ENCODE peak calls at places on chromosomes 13 and 19, in five cellular contexts. One of them, this sample, is unnamed.

GRCh38 chr19:3176715-3177501 is 1.7 kb upstream of the S1PR4 start:
- DNase-seq in AG10803: peak; percentile 63
- DNase-seq in foreskin fibroblast: peak; percentile 70
- DNase-seq in lower leg skin: no peak
- DNase-seq in prostate gland: no peak
- DNase-seq in this sample: no peak

GRCh38 chr19:31175564-31176348 is 173.5 kb downstream of the TSHZ3 start:
- DNase-seq in AG10803: no peak
- DNase-seq in foreskin fibroblast: no peak
- DNase-seq in lower leg skin: peak; percentile 61
- DNase-seq in prostate gland: no peak
- DNase-seq in this sample: no peak

GRCh38 chr19:31445406-31445805 is 96.2 kb upstream of the TSHZ3 start:
- DNase-seq in AG10803: no peak
- DNase-seq in foreskin fibroblast: no peak
- DNase-seq in lower leg skin: no peak
- DNase-seq in prostate gland: no peak
- DNase-seq in this sample: no peak

GRCh38 chr19:5057860-5058259 is 88.9 kb downstream of the KDM4B start:
- DNase-seq in AG10803: peak; percentile 26
- DNase-seq in foreskin fibroblast: peak; percentile 22
- DNase-seq in lower leg skin: no peak
- DNase-seq in prostate gland: no peak
- DNase-seq in this sample: no peak

GRCh38 chr13:75264611-75265010 is 217.4 kb downstream of the TBC1D4 start:
- DNase-seq in AG10803: no peak
- DNase-seq in foreskin fibroblast: no peak
- DNase-seq in lower leg skin: no peak
- DNase-seq in prostate gland: no peak
- DNase-seq in this sample: no peak

GRCh38 chr13:73440296-73440895 is 381.6 kb downstream of the KLF5 start:
- DNase-seq in AG10803: no peak
- DNase-seq in foreskin fibroblast: peak; percentile 11
- DNase-seq in lower leg skin: no peak
- DNase-seq in prostate gland: no peak
- DNase-seq in this sample: no peak

GRCh38 chr13:20403826-20404225 is 121.8 kb downstream of the CRYL1 start:
- DNase-seq in AG10803: no peak
- DNase-seq in foreskin fibroblast: no peak
- DNase-seq in lower leg skin: peak; percentile 57
- DNase-seq in prostate gland: no peak
- DNase-seq in this sample: no peak

GRCh38 chr13:107832521-107833095 is 382.7 kb downstream of the LIG4 start:
- DNase-seq in AG10803: no peak
- DNase-seq in foreskin fibroblast: no peak
- DNase-seq in lower leg skin: no peak
- DNase-seq in prostate gland: no peak
- DNase-seq in this sample: no peak

GRCh38 chr19:860481-861098 is 1.1 kb downstream of the CFD start:
- DNase-seq in AG10803: peak; percentile 74
- DNase-seq in foreskin fibroblast: peak; percentile 90
- DNase-seq in lower leg skin: peak; percentile 95
- DNase-seq in prostate gland: peak; percentile 33
- DNase-seq in this sample: no peak

GRCh38 chr19:440391-441212 is 20.2 kb downstream of the SHC2 start:
- DNase-seq in AG10803: no peak
- DNase-seq in foreskin fibroblast: no peak
- DNase-seq in lower leg skin: no peak
- DNase-seq in prostate gland: no peak
- DNase-seq in this sample: no peak

GRCh38 chr19:29855771-29856510 is 44.1 kb downstream of the CCNE1 start:
- DNase-seq in AG10803: no peak
- DNase-seq in foreskin fibroblast: no peak
- DNase-seq in lower leg skin: no peak
- DNase-seq in prostate gland: no peak
- DNase-seq in this sample: no peak

GRCh38 chr19:52343548-52343947 is 7.5 kb downstream of the ZNF610 start:
- DNase-seq in AG10803: peak; percentile 9
- DNase-seq in foreskin fibroblast: peak; percentile 26
- DNase-seq in lower leg skin: no peak
- DNase-seq in prostate gland: no peak
- DNase-seq in this sample: no peak

GRCh38 chr19:8041553-8041952 is 11.0 kb upstream of the CCL25 start:
- DNase-seq in AG10803: no peak
- DNase-seq in foreskin fibroblast: no peak
- DNase-seq in lower leg skin: no peak
- DNase-seq in prostate gland: no peak
- DNase-seq in this sample: no peak

GRCh38 chr19:52535831-52536800 is 8.6 kb downstream of the ZNF808 start:
- DNase-seq in AG10803: peak; percentile 71
- DNase-seq in foreskin fibroblast: peak; percentile 95
- DNase-seq in lower leg skin: peak; percentile 97
- DNase-seq in prostate gland: peak; percentile 80
- DNase-seq in this sample: peak; percentile 76

GRCh38 chr13:113907637-113908617 is 44.1 kb upstream of the GAS6 start:
- DNase-seq in AG10803: peak; percentile 91
- DNase-seq in foreskin fibroblast: peak; percentile 44
- DNase-seq in lower leg skin: no peak
- DNase-seq in prostate gland: no peak
- DNase-seq in this sample: no peak
- H3K4me3 ChIP-seq in AG10803: peak overlapping the region; percentile 5
- H3K4me3 ChIP-seq in foreskin fibroblast: no peak overlapping the region
- H3K4me3 ChIP-seq in lower leg skin: no peak overlapping the region
- H3K4me3 ChIP-seq in prostate gland: no peak overlapping the region
- H3K4me3 ChIP-seq in this sample: peak overlapping the region; percentile 2

GRCh38 chr13:24626449-24626848 is 53.8 kb upstream of the ATP12A start:
- DNase-seq in AG10803: no peak
- DNase-seq in foreskin fibroblast: no peak
- DNase-seq in lower leg skin: peak; percentile 25
- DNase-seq in prostate gland: no peak
- DNase-seq in this sample: no peak

GRCh38 chr13:24627864-24628418 is 52.3 kb upstream of the ATP12A start:
- DNase-seq in AG10803: no peak
- DNase-seq in foreskin fibroblast: no peak
- DNase-seq in lower leg skin: no peak
- DNase-seq in prostate gland: no peak
- DNase-seq in this sample: no peak

GRCh38 chr13:24625324-24625723 is 54.9 kb upstream of the ATP12A start:
- DNase-seq in AG10803: no peak
- DNase-seq in foreskin fibroblast: no peak
- DNase-seq in lower leg skin: no peak
- DNase-seq in prostate gland: no peak
- DNase-seq in this sample: no peak

GRCh38 chr13:24625870-24626419 is 54.3 kb upstream of the ATP12A start:
- DNase-seq in AG10803: no peak
- DNase-seq in foreskin fibroblast: no peak
- DNase-seq in lower leg skin: peak; percentile 64
- DNase-seq in prostate gland: no peak
- DNase-seq in this sample: no peak

DNA sequence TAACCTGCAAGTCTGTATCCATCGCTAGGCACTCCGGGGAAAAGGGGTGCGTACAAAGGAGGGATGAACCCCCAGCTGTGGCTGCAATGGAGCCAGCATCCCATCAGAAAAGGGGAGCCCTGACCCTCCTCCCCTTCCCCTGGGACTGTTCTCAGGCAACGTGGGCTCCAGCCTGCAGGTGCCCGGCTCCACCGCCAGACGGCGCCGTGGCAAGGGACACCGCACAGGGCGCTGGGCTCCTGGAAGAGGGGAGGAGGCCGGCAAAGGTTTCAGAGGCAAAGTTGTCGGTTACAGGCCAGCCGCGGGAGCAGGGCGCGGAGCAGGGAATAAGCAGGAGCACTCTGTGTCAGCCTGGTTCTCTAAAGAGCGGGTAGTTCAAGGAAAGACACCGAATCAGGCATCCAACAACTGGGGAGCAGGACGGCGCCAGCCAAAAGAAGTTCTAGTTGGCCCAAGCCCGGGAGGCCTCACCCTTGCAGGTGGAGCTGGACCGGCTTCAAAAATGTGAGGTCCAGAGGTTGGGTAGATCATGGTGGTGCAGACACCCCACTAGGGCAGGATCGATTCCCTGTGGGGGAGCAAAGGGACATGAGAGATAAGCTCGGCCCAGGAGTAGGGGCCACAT is 53.0 kb upstream of the ATP12A start:
- DNase-seq in AG10803: peak; percentile 29
- DNase-seq in foreskin fibroblast: peak; percentile 38
- DNase-seq in lower leg skin: peak; percentile 79
- DNase-seq in prostate gland: no peak
- DNase-seq in this sample: no peak
- TF ChIP-seq CTCF in AG10803: peak; percentile 73
- TF ChIP-seq CTCF in foreskin fibroblast: peak; percentile 82
- TF ChIP-seq CTCF in lower leg skin: no peak
- TF ChIP-seq CTCF in prostate gland: no peak
- TF ChIP-seq CTCF in this sample: peak; percentile 29

DNA sequence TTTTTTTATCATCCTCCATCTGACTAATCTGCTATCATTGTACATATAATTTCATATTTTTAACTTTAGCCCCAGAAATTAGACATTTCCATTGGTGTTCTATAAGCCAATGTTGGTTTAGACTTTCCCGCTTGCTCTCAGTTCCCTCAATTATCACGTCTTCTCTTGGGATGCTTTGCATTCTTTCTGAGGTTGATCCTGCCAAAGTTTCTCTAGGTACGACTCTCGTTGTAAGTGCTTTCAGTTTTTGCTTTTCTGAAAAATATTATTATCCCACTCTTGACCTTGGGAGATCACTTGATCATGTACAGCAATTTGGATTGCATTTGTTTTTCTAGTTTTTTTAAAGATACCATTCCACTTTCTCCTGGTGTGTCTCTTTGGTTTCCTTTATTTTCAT is 270.2 kb downstream of the IRS2 start:
- DNase-seq in AG10803: no peak
- DNase-seq in foreskin fibroblast: no peak
- DNase-seq in lower leg skin: no peak
- DNase-seq in prostate gland: no peak
- DNase-seq in this sample: no peak
- H3K4me3 ChIP-seq in AG10803: no peak overlapping the region
- H3K4me3 ChIP-seq in foreskin fibroblast: no peak overlapping the region
- H3K4me3 ChIP-seq in lower leg skin: no peak overlapping the region
- H3K4me3 ChIP-seq in prostate gland: no peak overlapping the region
- H3K4me3 ChIP-seq in this sample: no peak overlapping the region

DNA sequence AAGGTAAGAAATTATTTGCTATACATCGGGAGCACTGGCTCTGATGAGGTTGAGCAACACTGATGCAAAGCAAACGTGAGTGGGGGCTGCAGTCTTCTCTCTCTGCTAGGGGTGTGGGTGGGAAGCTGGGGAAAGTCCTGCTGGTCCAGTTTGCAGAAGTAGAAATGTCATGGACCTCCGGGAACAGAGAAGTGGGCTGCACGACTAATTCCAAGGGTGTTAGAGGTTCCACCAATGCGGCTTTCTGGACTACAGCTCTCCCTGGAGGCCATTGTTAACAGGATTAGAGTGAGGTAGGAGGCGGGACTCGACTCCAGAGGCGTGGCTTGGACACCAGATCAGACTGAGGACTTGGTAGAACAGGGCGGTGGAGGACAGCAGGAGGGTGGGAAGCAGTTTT is 5.7 kb upstream of the FBXO27 start:
- DNase-seq in AG10803: peak; percentile 27
- DNase-seq in foreskin fibroblast: peak; percentile 57
- DNase-seq in lower leg skin: no peak
- DNase-seq in prostate gland: peak; percentile 59
- DNase-seq in this sample: no peak
- TF ChIP-seq CTCF in AG10803: peak; percentile 36
- TF ChIP-seq CTCF in foreskin fibroblast: peak; percentile 21
- TF ChIP-seq CTCF in lower leg skin: no peak
- TF ChIP-seq CTCF in prostate gland: peak; percentile 30
- TF ChIP-seq CTCF in this sample: no peak

GRCh38 chr19:18426416-18426767 is 7.2 kb downstream of the SSBP4 start:
- DNase-seq in AG10803: no peak
- DNase-seq in foreskin fibroblast: no peak
- DNase-seq in lower leg skin: no peak
- DNase-seq in prostate gland: no peak
- DNase-seq in this sample: no peak
- H3K4me3 ChIP-seq in AG10803: no peak overlapping the region
- H3K4me3 ChIP-seq in foreskin fibroblast: no peak overlapping the region
- H3K4me3 ChIP-seq in lower leg skin: no peak overlapping the region
- H3K4me3 ChIP-seq in prostate gland: no peak overlapping the region
- H3K4me3 ChIP-seq in this sample: no peak overlapping the region

GRCh38 chr13:51585696-51586095 is 1.4 kb downstream of the WDFY2 start:
- DNase-seq in AG10803: peak; percentile 52
- DNase-seq in foreskin fibroblast: peak; percentile 47
- DNase-seq in lower leg skin: no peak
- DNase-seq in prostate gland: no peak
- DNase-seq in this sample: no peak

GRCh38 chr13:51585234-51585672 is 991 bp downstream of the WDFY2 start:
- DNase-seq in AG10803: peak; percentile 24
- DNase-seq in foreskin fibroblast: peak; percentile 38
- DNase-seq in lower leg skin: no peak
- DNase-seq in prostate gland: no peak
- DNase-seq in this sample: no peak

GRCh38 chr13:51583469-51583874 is 790 bp upstream of the WDFY2 start:
- DNase-seq in AG10803: no peak
- DNase-seq in foreskin fibroblast: no peak
- DNase-seq in lower leg skin: no peak
- DNase-seq in prostate gland: no peak
- DNase-seq in this sample: no peak

GRCh38 chr13:51583875-51584730 is at the start of gene WDFY2:
- DNase-seq in AG10803: peak; percentile 100
- DNase-seq in foreskin fibroblast: peak; percentile 100
- DNase-seq in lower leg skin: peak; percentile 100
- DNase-seq in prostate gland: peak; percentile 100
- DNase-seq in this sample: peak; percentile 99

DNA sequence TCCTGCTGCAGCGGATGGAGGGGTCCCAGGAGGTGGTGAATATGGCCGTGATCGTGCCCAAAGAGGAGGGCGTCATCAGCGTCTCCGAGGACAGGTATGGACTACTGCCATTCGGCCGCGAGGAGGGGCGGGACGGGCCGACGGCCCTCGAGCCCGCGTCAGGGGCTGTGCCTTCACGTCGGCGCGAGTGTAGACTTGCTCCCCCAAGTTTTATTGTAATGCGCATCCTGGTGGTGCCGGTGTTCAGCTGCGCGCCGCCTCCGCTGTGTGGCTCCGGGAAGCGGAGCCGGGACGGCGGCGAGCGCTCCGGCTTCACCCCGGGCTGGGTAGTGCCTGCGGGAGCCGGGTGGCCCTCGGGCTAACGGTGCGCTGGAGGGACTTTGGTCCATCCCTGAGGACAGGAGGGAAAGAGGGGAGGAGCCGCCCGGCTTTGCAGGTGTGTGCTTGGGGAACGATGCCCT is 499 bp downstream of the WDFY2 start:
- DNase-seq in AG10803: peak; percentile 31
- DNase-seq in foreskin fibroblast: peak; percentile 68
- DNase-seq in lower leg skin: no peak
- DNase-seq in prostate gland: peak; percentile 55
- DNase-seq in this sample: peak; percentile 15
- TF ChIP-seq CTCF in AG10803: peak; percentile 8
- TF ChIP-seq CTCF in foreskin fibroblast: no peak
- TF ChIP-seq CTCF in lower leg skin: no peak
- TF ChIP-seq CTCF in prostate gland: no peak
- TF ChIP-seq CTCF in this sample: no peak

This sample was measured in thoracic aorta.